ENCODE peak calls at places on chromosome 3, in five cellular contexts. O is neural crest cell, J is GM12892, D is HS-5, L is LNCaP clone FGC. Q is an unnamed sample.

GRCh38 chr3:10456981-10457380 is 48.4 kb downstream of the ATP2B2 start:
- DNase-seq in O (no peak), J (no peak), D (no peak), L (no peak), Q (no peak)

GRCh38 chr3:38131621-38132369 is 5.1 kb downstream of the ACAA1 start:
- DNase-seq in O (peak; percentile 55), J (no peak), D (no peak), L (no peak), Q (no peak)

GRCh38 chr3:72482589-72483249 is 365.5 kb downstream of the SHQ1 start:
- DNase-seq in O (no peak), J (peak; percentile 20), D (no peak), L (peak; percentile 13), Q (no peak)

GRCh38 chr3:38118421-38119247 is 18.3 kb downstream of the ACAA1 start:
- DNase-seq in O (no peak), J (no peak), D (no peak), L (no peak), Q (no peak)

GRCh38 chr3:139309880-139310279 is 33.9 kb upstream of the MRPS22 start:
- DNase-seq in O (no peak), J (no peak), D (no peak), L (no peak), Q (no peak)

GRCh38 chr3:136802481-136802996 is 16.4 kb upstream of the SLC35G2 start:
- DNase-seq in O (peak; percentile 16), J (no peak), D (no peak), L (no peak), Q (no peak)

GRCh38 chr3:38616658-38617057 is 32.8 kb downstream of the SCN5A start:
- DNase-seq in O (no peak), J (no peak), D (no peak), L (no peak), Q (no peak)

GRCh38 chr3:61420136-61420759 is 141.1 kb upstream of the PTPRG start:
- DNase-seq in O (no peak), J (no peak), D (no peak), L (no peak), Q (no peak)

GRCh38 chr3:181052256-181052655 is 62.7 kb upstream of the DNAJC19 start:
- DNase-seq in O (no peak), J (no peak), D (peak; percentile 28), L (no peak), Q (no peak)

GRCh38 chr3:41237907-41238306 is 38.6 kb downstream of the CTNNB1 start:
- DNase-seq in O (no peak), J (no peak), D (no peak), L (no peak), Q (no peak)

GRCh38 chr3:72912532-72912931 is 24.7 kb downstream of the GXYLT2 start:
- DNase-seq in O (no peak), J (no peak), D (no peak), L (no peak), Q (no peak)

GRCh38 chr3:172918165-172918564 is 167.6 kb downstream of the ECT2 start:
- DNase-seq in O (no peak), J (no peak), D (no peak), L (no peak), Q (no peak)

GRCh38 chr3:155948476-155948875 is 78.0 kb downstream of the GMPS start:
- DNase-seq in O (no peak), J (no peak), D (no peak), L (no peak), Q (no peak)

GRCh38 chr3:177554900-177555759 is 357.8 kb upstream of the TBL1XR1 start:
- DNase-seq in O (no peak), J (no peak), D (no peak), L (no peak), Q (no peak)

GRCh38 chr3:131568460-131568859 is 65.7 kb upstream of the MRPL3 start:
- DNase-seq in O (no peak), J (no peak), D (no peak), L (no peak), Q (no peak)

GRCh38 chr3:186107148-186108105 is 1.5 kb downstream of the ETV5 start:
- DNase-seq in O (peak; percentile 63), J (peak; percentile 53), D (no peak), L (no peak), Q (peak; percentile 30)

GRCh38 chr3:181660337-181660736 is 51.4 kb upstream of the SOX2 start:
- DNase-seq in O (no peak), J (no peak), D (no peak), L (no peak), Q (no peak)

GRCh38 chr3:196969001-196969659 is 497 bp upstream of the PIGZ start:
- DNase-seq in O (no peak), J (peak; percentile 55), D (no peak), L (no peak), Q (peak; percentile 10)

GRCh38 chr3:154224366-154224765 is 99.9 kb downstream of the DHX36 start:
- DNase-seq in O (no peak), J (no peak), D (no peak), L (peak; percentile 91), Q (no peak)

GRCh38 chr3:71652786-71653419 is 69.4 kb upstream of the FOXP1 start:
- DNase-seq in O (peak; percentile 3), J (no peak), D (peak; percentile 23), L (peak; percentile 71), Q (peak; percentile 14)

GRCh38 chr3:177041021-177041729 is 156.1 kb downstream of the TBL1XR1 start:
- DNase-seq in O (no peak), J (no peak), D (no peak), L (peak; percentile 69), Q (no peak)

GRCh38 chr3:187382609-187383151 is 14.5 kb downstream of the RTP4 start:
- DNase-seq in O (no peak), J (no peak), D (no peak), L (no peak), Q (no peak)

GRCh38 chr3:183044547-183045229 is 54.6 kb downstream of the MCCC1 start:
- DNase-seq in O (no peak), J (peak; percentile 23), D (no peak), L (no peak), Q (no peak)

GRCh38 chr3:158953131-158953530 is 151.3 kb downstream of the MFSD1 start:
- DNase-seq in O (no peak), J (no peak), D (no peak), L (no peak), Q (no peak)

GRCh38 chr3:126212629-126213375 is 32.4 kb upstream of the ALDH1L1 start:
- DNase-seq in O (peak; percentile 67), J (no peak), D (no peak), L (no peak), Q (no peak)

GRCh38 chr3:194030372-194030771 is 105.6 kb upstream of the HES1 start:
- DNase-seq in O (no peak), J (no peak), D (no peak), L (peak; percentile 32), Q (no peak)

GRCh38 chr3:189806171-189806951 is 175.2 kb downstream of the TP63 start:
- DNase-seq in O (peak; percentile 12), J (no peak), D (no peak), L (no peak), Q (no peak)

GRCh38 chr3:114846252-114846651 is 300.8 kb downstream of the ZBTB20 start:
- DNase-seq in O (no peak), J (no peak), D (no peak), L (no peak), Q (no peak)

GRCh38 chr3:47266709-47267489 is 15.7 kb downstream of the KIF9 start:
- DNase-seq in O (no peak), J (no peak), D (peak; percentile 92), L (no peak), Q (peak; percentile 84)

Q was measured in GF-D8.